ENCODE peak calls at places on chromosomes 13 and 19, in five cellular contexts. T, D, I, A and L are unnamed samples.
A peak's percentile ranks its signal among the peaks of the same experiment; 100 is the strongest.

GRCh38 chr13:21034602-21035190 is 26.7 kb downstream of the LATS2 start:
- DNase-seq in T (no peak), D (no peak), I (peak; percentile 63), A (peak; percentile 71), L (no peak)

GRCh38 chr13:113862766-113863510 is 938 bp downstream of the GAS6 start:
- DNase-seq in T (no peak), D (peak; percentile 76), I (peak; percentile 78), A (peak; percentile 30), L (no peak)

GRCh38 chr19:10836478-10837325 is 690 bp upstream of the TMED1 start:
- DNase-seq in T (no peak), D (peak; percentile 86), I (peak; percentile 83), A (no peak), L (no peak)

GRCh38 chr19:16391301-16392055 is 66.9 kb downstream of the KLF2 start:
- DNase-seq in T (no peak), D (no peak), I (no peak), A (no peak), L (no peak)

GRCh38 chr19:23799321-23799720 is 40.6 kb upstream of the ZNF681 start:
- DNase-seq in T (no peak), D (no peak), I (no peak), A (no peak), L (no peak)

GRCh38 chr19:49441210-49441959 is at the start of gene SLC17A7:
- DNase-seq in T (no peak), D (peak; percentile 34), I (peak; percentile 90), A (no peak), L (no peak)

GRCh38 chr13:26011996-26012688 is 39.7 kb downstream of the SHISA2 start:
- DNase-seq in T (no peak), D (no peak), I (peak; percentile 57), A (no peak), L (no peak)

GRCh38 chr13:111259058-111259457 is 61.4 kb upstream of the TEX29 start:
- DNase-seq in T (no peak), D (no peak), I (no peak), A (no peak), L (no peak)

GRCh38 chr13:29808264-29808663 is 42.2 kb downstream of the UBL3 start:
- DNase-seq in T (no peak), D (no peak), I (no peak), A (no peak), L (no peak)

GRCh38 chr13:95128045-95128643 is 173.1 kb downstream of the ABCC4 start:
- DNase-seq in T (no peak), D (no peak), I (no peak), A (peak; percentile 76), L (no peak)

GRCh38 chr19:1069009-1069779 is 2.2 kb downstream of the ARHGAP45 start:
- DNase-seq in T (no peak), D (peak; percentile 82), I (no peak), A (peak; percentile 29), L (no peak)

GRCh38 chr19:17767559-17767958 is 16.3 kb downstream of the FCHO1 start:
- DNase-seq in T (no peak), D (no peak), I (no peak), A (no peak), L (no peak)

GRCh38 chr19:6718741-6719539 is 1.5 kb downstream of the C3 start:
- DNase-seq in T (no peak), D (no peak), I (peak; percentile 92), A (no peak), L (no peak)

DNA sequence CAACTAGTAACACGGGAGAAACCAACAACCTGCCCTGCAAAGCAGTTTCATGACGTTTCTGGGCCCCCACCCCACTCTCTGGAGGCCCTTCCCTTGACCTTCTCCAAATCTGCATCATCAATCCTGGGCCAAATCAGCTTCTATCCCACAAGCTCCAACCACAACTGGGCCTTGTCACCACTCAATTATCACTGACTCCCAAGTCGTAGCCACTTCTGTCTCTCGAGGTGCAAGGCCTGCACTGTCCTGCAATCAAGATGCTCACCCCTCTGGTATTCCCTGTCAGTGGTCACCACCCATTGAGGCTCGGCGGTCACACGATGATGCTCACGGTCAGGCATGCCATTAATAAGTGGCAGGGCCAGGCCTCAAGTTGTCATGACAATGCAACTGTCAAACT is 7.4 kb downstream of the ELAVL1 start:
- DNase-seq in T (no peak), D (no peak), I (no peak), A (no peak), L (no peak)
- TF ChIP-seq POLR2AphosphoS5 in T (no peak), D (no peak), I (no peak), A (no peak), L (no peak)

DNA sequence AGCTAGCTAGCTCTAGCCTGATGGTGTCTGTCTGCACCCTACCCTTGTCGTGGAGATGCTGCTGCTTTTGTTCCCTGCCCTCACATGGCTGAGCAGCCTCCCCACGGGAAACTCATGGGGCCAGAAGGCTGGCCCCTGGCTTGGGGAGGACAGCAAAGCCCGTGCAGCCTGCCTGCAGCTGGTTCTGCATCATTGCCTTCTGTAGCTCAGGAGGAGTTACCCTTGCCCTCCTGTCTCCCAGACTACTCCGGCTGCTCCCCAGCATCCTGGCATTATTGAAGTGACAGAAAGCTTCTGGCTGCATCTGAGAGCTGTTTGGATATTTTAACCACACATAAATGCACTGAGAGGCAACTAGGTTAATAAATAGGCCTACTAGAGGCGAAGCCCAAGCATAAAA is 110.6 kb downstream of the TNFRSF19 start:
- DNase-seq in T (no peak), D (no peak), I (no peak), A (no peak), L (no peak)
- H3K27ac ChIP-seq in T (no peak overlapping the region), D (no peak overlapping the region), I (no peak overlapping the region), A (no peak overlapping the region), L (no peak overlapping the region)

GRCh38 chr19:4830332-4830731 is 1.2 kb downstream of the TICAM1 start:
- DNase-seq in T (no peak), D (no peak), I (no peak), A (no peak), L (no peak)
- H3K4me3 ChIP-seq in T (peak overlapping the region; percentile 98), D (peak overlapping the region; percentile 94), I (no peak overlapping the region), A (peak overlapping the region; percentile 97), L (peak overlapping the region; percentile 78)

GRCh38 chr13:96898855-96899254 is 95.4 kb downstream of the OXGR1 start:
- DNase-seq in T (no peak), D (no peak), I (peak; percentile 64), A (no peak), L (no peak)

GRCh38 chr13:96900992-96901391 is 93.3 kb downstream of the OXGR1 start:
- DNase-seq in T (no peak), D (no peak), I (peak; percentile 64), A (no peak), L (no peak)

GRCh38 chr13:96904232-96904631 is 90.0 kb downstream of the OXGR1 start:
- DNase-seq in T (no peak), D (no peak), I (peak; percentile 29), A (no peak), L (no peak)

GRCh38 chr13:96899946-96900345 is 94.3 kb downstream of the OXGR1 start:
- DNase-seq in T (no peak), D (no peak), I (no peak), A (peak; percentile 55), L (no peak)

GRCh38 chr13:96903085-96903484 is 91.2 kb downstream of the OXGR1 start:
- DNase-seq in T (no peak), D (no peak), I (no peak), A (no peak), L (no peak)
- TF ChIP-seq POLR2AphosphoS5 in T (no peak), D (no peak), I (no peak), A (no peak), L (no peak)